ENCODE peak calls at places on chromosomes 4 and X, in seven cellular contexts. H is lung, X is amygdala, E is hippocampal formation, P is HTR-8/SVneo, O is RWPE1, Y is GM23248. U is an unnamed sample.

GRCh38 chrX:115690554-115691216 is 129.7 kb downstream of the PLS3 start:
- DNase-seq in E (peak), X (no peak), Y (peak), H (peak), O (peak), P (peak), U (no peak)

GRCh38 chrX:122504026-122504425 is 680.1 kb upstream of the GRIA3 start:
- DNase-seq in P (no peak), H (no peak), O (no peak), X (no peak), Y (peak), E (no peak), U (no peak)

GRCh38 chrX:152444338-152444737 is 6.8 kb downstream of the GABRA3 start:
- DNase-seq in O (no peak), H (no peak), P (no peak), Y (no peak), E (no peak), X (no peak), U (no peak)

GRCh38 chrX:11437642-11438379 is 144.6 kb downstream of the AMELX start:
- DNase-seq in O (no peak), X (no peak), H (no peak), P (no peak), E (no peak), Y (peak), U (no peak)

GRCh38 chr4:26885912-26886274 is 25.3 kb downstream of the STIM2 start:
- DNase-seq in P (no peak), H (no peak), X (no peak), E (peak), O (no peak), Y (no peak), U (no peak)

GRCh38 chr4:56086073-56086521 is 137.4 kb downstream of the CEP135 start:
- DNase-seq in P (no peak), H (no peak), E (no peak), X (no peak), O (no peak), Y (no peak), U (no peak)

GRCh38 chr4:62644372-62644771 is 1444.2 kb downstream of the ADGRL3 start:
- DNase-seq in X (no peak), Y (no peak), H (no peak), E (no peak), O (peak), P (no peak), U (no peak)

GRCh38 chr4:78370625-78371372 is 180.8 kb upstream of the ANXA3 start:
- DNase-seq in X (no peak), P (no peak), E (no peak), O (peak), H (no peak), Y (peak), U (no peak)

GRCh38 chrX:110146521-110146920 is 143.6 kb downstream of the TMEM164 start:
- DNase-seq in X (no peak), P (peak), O (peak), E (peak), H (peak), Y (peak), U (no peak)

GRCh38 chrX:86148024-86148511 is at the start of gene DACH2:
- DNase-seq in P (no peak), Y (peak), H (peak), E (peak), X (peak), O (peak), U (no peak)

GRCh38 chrX:8755116-8755515 is 23.2 kb upstream of the ANOS1 start:
- DNase-seq in O (no peak), H (no peak), P (no peak), Y (no peak), E (no peak), X (no peak), U (no peak)

GRCh38 chr4:20788266-20788665 is 88.0 kb downstream of the PACRGL start:
- DNase-seq in O (no peak), X (no peak), Y (no peak), P (no peak), E (no peak), H (no peak), U (no peak)

GRCh38 chr4:89000844-89001360 is 56.1 kb downstream of the FAM13A start:
- DNase-seq in O (peak), P (peak), Y (peak), H (no peak), X (no peak), E (no peak), U (no peak)

GRCh38 chr4:48905363-48906015 is 1.1 kb downstream of the OCIAD2 start:
- DNase-seq in P (peak), E (no peak), X (no peak), H (no peak), Y (peak), O (peak), U (no peak)